ENCODE peak calls at places on chromosomes 1 and 21, in six cellular contexts. I is fibroblast of the aortic adventitia, S is cardiac muscle cell, V is body of pancreas, M is adrenal gland, D is AG09309. U is an unnamed sample.

GRCh38 chr1:181726608-181727007 is 243.3 kb downstream of the CACNA1E start:
- DNase-seq in S (no peak), D (no peak), I (no peak), V (no peak), M (no peak), U (no peak)

GRCh38 chr1:3403388-3404179 is 50.9 kb upstream of the ARHGEF16 start:
- DNase-seq in M (no peak), D (no peak), S (no peak), V (no peak), I (no peak), U (no peak)

GRCh38 chr1:201511925-201512539 is 5.1 kb upstream of the CSRP1 start:
- DNase-seq in I (no peak), D (no peak), V (no peak), S (peak; percentile 91), M (peak; percentile 49), U (no peak)

GRCh38 chr1:245797592-245798366 is 643.0 kb downstream of the KIF26B start:
- DNase-seq in M (peak; percentile 28), I (peak; percentile 74), V (no peak), D (peak; percentile 55), S (peak; percentile 31), U (peak; percentile 49)

GRCh38 chr1:157773723-157774350 is 3.1 kb downstream of the FCRL2 start:
- DNase-seq in S (peak; percentile 52), I (no peak), D (no peak), M (no peak), V (no peak), U (peak; percentile 23)

GRCh38 chr1:211648336-211648735 is 27.1 kb downstream of the NEK2 start:
- DNase-seq in V (peak; percentile 41), M (no peak), D (no peak), I (peak; percentile 25), S (peak; percentile 33), U (no peak)

GRCh38 chr1:209815931-209816338 is 10.0 kb upstream of the IRF6 start:
- DNase-seq in D (no peak), I (no peak), S (no peak), V (no peak), M (no peak), U (no peak)

GRCh38 chr21:16794944-16795343 is 717.9 kb upstream of the CXADR start:
- DNase-seq in I (peak; percentile 87), M (peak; percentile 80), V (no peak), S (no peak), D (peak; percentile 67), U (no peak)

GRCh38 chr21:33403786-33404571 is 766 bp downstream of the IFNGR2 start:
- DNase-seq in M (peak; percentile 74), V (peak; percentile 58), I (peak; percentile 59), S (peak; percentile 69), D (no peak), U (no peak)

GRCh38 chr1:19529570-19530145 is 44.3 kb upstream of the CAPZB start:
- DNase-seq in S (no peak), I (peak; percentile 47), M (no peak), V (no peak), D (no peak), U (no peak)

DNA sequence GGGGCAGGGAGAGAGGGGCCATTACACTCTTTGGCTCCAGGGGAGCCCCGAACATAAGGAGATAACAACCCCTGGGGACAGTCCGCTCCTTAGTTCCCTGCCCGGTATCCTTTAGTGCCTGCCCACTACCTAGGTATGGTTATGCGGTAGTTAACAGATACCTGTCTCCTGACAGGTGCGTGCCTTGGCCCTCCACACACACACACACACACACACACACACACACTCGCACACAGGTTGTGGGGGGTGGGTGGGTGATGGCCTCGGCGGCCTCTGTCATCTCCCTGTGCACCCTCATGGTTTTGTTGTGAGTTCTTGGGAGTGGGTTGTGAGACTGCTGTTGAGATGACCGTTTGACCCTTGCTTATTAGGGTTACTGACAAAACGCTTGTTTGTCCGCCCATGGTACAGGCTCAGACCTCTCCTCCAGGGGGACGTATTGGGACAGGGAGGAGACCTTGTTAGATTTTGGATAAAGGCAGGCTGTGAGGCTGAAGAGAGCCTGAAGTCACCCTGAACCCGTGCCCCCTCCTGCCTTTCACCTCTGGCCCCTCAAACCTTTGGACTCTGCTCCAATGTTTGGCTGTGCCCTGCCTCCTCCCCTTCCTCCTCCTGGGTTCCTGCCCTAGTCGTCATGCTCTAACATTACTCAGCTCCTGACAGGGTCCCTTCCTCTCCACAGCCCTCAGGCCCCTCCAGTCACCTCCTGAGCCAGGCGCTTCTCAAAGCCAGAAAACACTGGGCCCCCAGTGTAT is 976 bp downstream of the RASSF5 start:
- DNase-seq in I (no peak), D (no peak), S (no peak), M (peak; percentile 39), V (no peak), U (no peak)
- H3K4me3 ChIP-seq in I (peak overlapping the region; percentile 72), D (peak overlapping the region; percentile 49), S (peak overlapping the region; percentile 67), M (peak overlapping the region; percentile 29), V (no peak overlapping the region), U (no peak overlapping the region)

DNA sequence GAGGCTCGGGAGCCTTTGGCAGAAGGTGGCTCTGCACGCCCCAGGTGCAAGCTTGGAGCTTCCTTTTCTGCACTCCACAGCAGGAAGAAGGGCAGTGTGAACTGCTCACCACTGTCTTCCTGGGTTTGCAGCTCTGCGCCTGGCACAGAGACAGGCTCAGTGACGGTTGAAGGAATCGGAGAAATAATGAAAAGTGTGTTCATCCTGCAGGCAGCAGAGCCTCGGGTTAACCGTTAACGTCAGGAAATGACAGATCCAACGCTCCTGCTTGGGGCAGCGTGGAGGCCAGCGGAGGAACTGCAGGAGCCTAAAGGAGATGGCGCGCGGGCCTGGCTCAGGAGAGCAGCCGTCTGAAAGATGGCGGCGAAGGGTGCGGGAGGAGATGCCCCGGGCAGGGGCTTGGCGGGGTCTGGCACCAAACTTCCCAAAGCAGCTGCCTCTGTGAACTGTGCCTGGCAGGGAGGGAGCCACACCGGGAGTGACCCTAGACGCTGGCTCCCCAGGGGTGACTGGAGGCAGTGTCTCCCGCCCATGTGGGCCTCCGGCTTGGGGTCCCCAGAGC is 10.9 kb upstream of the SAMD11 start:
- DNase-seq in V (peak; percentile 12), S (no peak), M (peak; percentile 10), D (no peak), I (no peak), U (peak; percentile 77)
- H3K4me3 ChIP-seq in V (no peak overlapping the region), S (no peak overlapping the region), M (no peak overlapping the region), D (no peak overlapping the region), I (no peak overlapping the region), U (no peak overlapping the region)

GRCh38 chr21:43273708-43274021 is 104.9 kb downstream of the CRYAA start:
- DNase-seq in D (no peak), I (no peak), M (no peak), S (no peak), V (no peak), U (no peak)

GRCh38 chr21:43272591-43272990 is 103.8 kb downstream of the CRYAA start:
- DNase-seq in S (no peak), D (no peak), I (no peak), V (no peak), M (no peak), U (no peak)

GRCh38 chr21:43273016-43273707 is 104.4 kb downstream of the CRYAA start:
- DNase-seq in S (no peak), D (no peak), M (no peak), V (no peak), I (no peak), U (no peak)

GRCh38 chr21:43274946-43275310 is 106.1 kb downstream of the CRYAA start:
- DNase-seq in D (no peak), V (no peak), M (no peak), I (no peak), S (no peak), U (no peak)

DNA sequence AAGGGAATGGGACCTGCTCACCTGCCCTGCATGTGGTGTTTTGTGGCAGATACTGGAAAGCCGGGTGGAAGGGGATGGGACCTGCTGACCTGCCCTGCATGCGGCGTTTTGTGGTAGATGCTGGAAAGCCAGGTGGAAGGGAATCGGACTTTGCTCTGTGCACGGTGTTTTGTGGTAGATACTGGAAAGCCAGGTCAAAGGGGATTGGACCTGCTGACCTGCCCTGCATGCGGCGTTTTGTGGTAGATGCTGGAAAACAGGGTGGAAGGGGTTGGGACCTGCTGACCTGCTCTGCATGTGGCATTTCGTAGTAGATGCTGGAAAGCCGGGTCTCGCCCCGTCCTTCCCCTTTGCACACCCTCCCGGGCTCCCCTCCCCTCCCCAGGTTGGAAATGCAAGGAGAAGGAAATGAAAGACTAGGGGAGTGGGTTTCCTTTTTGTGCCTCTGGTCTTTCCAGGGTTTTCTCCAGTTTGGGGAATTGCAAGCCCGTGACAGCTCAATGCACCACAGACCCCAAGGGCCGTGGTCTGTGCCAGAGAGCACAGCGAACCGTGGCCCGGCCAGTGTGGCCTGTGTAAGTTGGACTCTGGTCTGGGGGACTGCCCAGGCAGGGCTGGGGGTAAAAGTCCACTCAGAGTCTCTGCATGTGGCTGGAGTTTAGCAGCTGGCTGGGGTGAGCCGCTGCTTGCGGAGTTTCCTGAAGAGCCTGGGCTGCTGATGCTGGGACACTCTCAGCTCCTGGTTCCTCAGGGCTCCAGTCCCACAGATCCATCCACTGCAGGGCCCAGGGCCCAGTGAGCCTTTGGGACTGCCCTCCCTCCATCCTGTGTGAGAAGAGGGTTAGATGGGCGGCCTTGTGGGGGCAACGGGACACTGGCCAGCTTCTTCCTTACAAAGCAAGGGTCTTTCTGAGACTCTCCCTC is 105.5 kb downstream of the CRYAA start:
- DNase-seq in M (no peak), V (no peak), S (no peak), D (no peak), I (no peak), U (no peak)
- H3K4me3 ChIP-seq in M (no peak overlapping the region), V (no peak overlapping the region), S (no peak overlapping the region), D (no peak overlapping the region), I (no peak overlapping the region), U (no peak overlapping the region)

GRCh38 chr1:119739150-119739549 is 27.4 kb downstream of the PHGDH start:
- DNase-seq in I (no peak), D (no peak), V (no peak), S (no peak), M (no peak), U (no peak)
- H3K4me3 ChIP-seq in I (no peak overlapping the region), D (no peak overlapping the region), V (no peak overlapping the region), S (no peak overlapping the region), M (no peak overlapping the region), U (no peak overlapping the region)

DNA sequence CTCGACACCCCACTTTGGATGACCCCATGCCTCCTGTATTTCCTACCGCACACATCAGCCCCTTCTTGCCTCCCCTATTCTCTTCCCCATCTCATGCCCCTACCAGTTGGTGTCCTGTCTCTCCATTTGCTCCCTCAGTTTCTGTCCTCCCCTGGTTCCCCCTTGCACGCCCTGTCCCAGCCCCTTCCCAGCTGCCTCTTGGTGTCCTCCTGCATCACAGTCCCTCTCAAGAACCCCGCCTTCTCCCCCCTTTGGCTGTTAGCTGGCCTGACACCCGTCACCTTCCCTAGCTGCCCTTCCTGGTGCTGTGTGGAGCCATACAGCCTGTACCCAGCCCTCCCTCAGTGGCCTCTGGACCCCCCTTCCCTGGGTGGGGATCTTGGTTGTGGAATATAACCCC is 41.5 kb upstream of the NFASC start:
- DNase-seq in M (no peak), D (no peak), S (no peak), V (no peak), I (no peak), U (no peak)
- H3K4me3 ChIP-seq in M (no peak overlapping the region), D (peak overlapping the region; percentile 64), S (no peak overlapping the region), V (no peak overlapping the region), I (peak overlapping the region; percentile 80), U (no peak overlapping the region)

DNA sequence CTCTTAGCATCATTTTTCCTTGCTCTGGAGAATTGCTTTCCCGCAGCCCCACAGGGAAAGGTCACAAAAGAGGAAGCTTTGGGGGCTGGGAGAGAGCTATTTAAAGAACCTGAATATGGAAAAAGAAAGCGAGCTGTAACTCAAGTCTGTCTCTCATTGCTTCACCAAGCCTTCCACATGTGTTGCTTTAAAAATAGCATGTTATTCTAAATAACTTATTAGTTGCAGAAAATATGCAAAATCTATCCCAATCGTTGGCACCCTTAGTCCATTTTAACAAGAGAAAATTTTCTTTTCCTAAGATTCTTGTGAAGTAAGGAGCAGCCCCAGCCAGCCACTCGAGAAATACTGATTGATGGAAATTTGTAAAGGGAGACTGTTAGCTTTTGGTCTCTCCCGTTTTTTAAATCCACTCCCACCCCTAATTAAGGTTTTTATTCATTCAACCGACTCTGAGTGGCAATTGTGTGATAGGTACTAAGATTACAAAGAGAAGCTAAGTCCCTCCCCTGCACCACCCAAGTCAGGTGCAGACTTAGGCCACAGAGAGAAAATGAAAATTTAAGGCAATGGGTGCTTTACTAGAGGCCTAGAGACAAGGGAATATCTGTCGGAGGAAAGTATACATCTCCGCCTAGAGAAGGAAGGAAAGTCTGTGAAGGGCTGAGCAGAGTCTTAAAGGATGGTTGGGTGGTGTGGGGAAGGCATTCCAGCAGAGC is 828 bp downstream of the CYP4X1 start:
- DNase-seq in V (no peak), S (peak; percentile 14), D (no peak), M (no peak), I (no peak), U (peak; percentile 32)
- H3K4me3 ChIP-seq in V (no peak overlapping the region), S (peak overlapping the region; percentile 11), D (no peak overlapping the region), M (no peak overlapping the region), I (peak overlapping the region; percentile 4), U (no peak overlapping the region)